ENCODE peak calls at places on chromosomes 5 and 9, in six cellular contexts. E, R, I, X, W and N are unnamed samples.

GRCh38 chr5:1165864-1166263 is 35.5 kb upstream of the SLC6A19 start:
- DNase-seq in E (no peak), R (no peak), I (no peak), X (no peak), W (no peak), N (no peak)

GRCh38 chr5:40784916-40785315 is 13.3 kb downstream of the PRKAA1 start:
- DNase-seq in E (no peak), R (no peak), I (no peak), X (no peak), W (no peak), N (no peak)

GRCh38 chr9:96047741-96048115 is 172.2 kb downstream of the ERCC6L2 start:
- DNase-seq in E (no peak), R (no peak), I (peak), X (peak), W (no peak), N (no peak)

GRCh38 chr9:136848393-136849037 is 694 bp upstream of the PHPT1 start:
- DNase-seq in E (no peak), R (peak), I (peak), X (peak), W (no peak), N (peak)

GRCh38 chr5:134892926-134893325 is 12.0 kb upstream of the PCBD2 start:
- DNase-seq in E (no peak), R (no peak), I (no peak), X (no peak), W (no peak), N (no peak)

GRCh38 chr9:89564257-89564878 is 40.4 kb upstream of the GADD45G start:
- DNase-seq in E (no peak), R (peak), I (peak), X (peak), W (no peak), N (peak)

GRCh38 chr5:158492850-158493249 is 606.9 kb downstream of the EBF1 start:
- DNase-seq in E (no peak), R (no peak), I (peak), X (no peak), W (no peak), N (no peak)

GRCh38 chr5:78738693-78739300 is 90.2 kb upstream of the LHFPL2 start:
- DNase-seq in E (no peak), R (no peak), I (no peak), X (no peak), W (no peak), N (no peak)

GRCh38 chr5:1005362-1005851 is 3.2 kb upstream of the NKD2 start:
- DNase-seq in E (no peak), R (no peak), I (no peak), X (no peak), W (no peak), N (no peak)

GRCh38 chr9:34546834-34547827 is 24.3 kb upstream of the ENHO start:
- DNase-seq in E (no peak), R (no peak), I (peak), X (peak), W (no peak), N (no peak)